ENCODE peak calls at places on chromosomes 16 and 17, in nine cellular contexts. C is bronchial epithelial cell; W is HepG2; E is pancreas; X is fibroblast of mammary gland; D is CD8-positive, alpha-beta memory T cell; S is IMR-90; U is skeletal muscle cell; O is activated gamma-delta T cell treated with Interleukin-2 at 50 U/mL for 16 hours. N is an unnamed sample.

GRCh38 chr17:73281926-73282325 is 20.2 kb upstream of the CPSF4L start:
- DNase-seq in C (no peak), W (no peak), E (no peak), X (no peak), D (no peak), S (no peak), U (no peak), O (no peak), N (no peak)

GRCh38 chr16:71474864-71475263 is 12.8 kb upstream of the ZNF23 start:
- DNase-seq in C (peak), W (no peak), E (no peak), X (peak), D (no peak), S (peak), U (peak), O (no peak), N (no peak)

GRCh38 chr16:81547194-81547918 is 102.7 kb downstream of the CMIP start:
- DNase-seq in C (no peak), W (no peak), E (no peak), X (no peak), D (no peak), S (no peak), U (no peak), O (no peak), N (no peak)

GRCh38 chr16:56108724-56109123 is 82.6 kb upstream of the GNAO1 start:
- DNase-seq in C (no peak), W (no peak), E (no peak), X (no peak), D (no peak), S (no peak), U (no peak), O (no peak), N (no peak)

GRCh38 chr17:77404812-77405581 is 264.2 kb downstream of the SEC14L1 start:
- DNase-seq in C (peak), W (no peak), E (no peak), X (peak), D (peak), S (peak), U (no peak), O (peak), N (peak)

GRCh38 chr17:80222376-80223141 is 2.3 kb downstream of the SLC26A11 start:
- DNase-seq in C (no peak), W (no peak), E (no peak), X (no peak), D (no peak), S (no peak), U (no peak), O (no peak), N (no peak)

GRCh38 chr16:22189473-22190168 is 16.5 kb upstream of the EEF2K start:
- DNase-seq in C (peak), W (no peak), E (peak), X (peak), D (peak), S (peak), U (no peak), O (peak), N (no peak)

GRCh38 chr17:28916302-28916934 is 13.5 kb upstream of the DHRS13 start:
- DNase-seq in C (peak), W (peak), E (no peak), X (peak), D (no peak), S (peak), U (no peak), O (peak), N (peak)

GRCh38 chr16:27725271-27726010 is 175.5 kb downstream of the KATNIP start:
- DNase-seq in C (no peak), W (no peak), E (no peak), X (no peak), D (no peak), S (no peak), U (no peak), O (no peak), N (no peak)

GRCh38 chr16:84481051-84481735 is 23.3 kb downstream of the MEAK7 start:
- DNase-seq in C (no peak), W (no peak), E (peak), X (no peak), D (no peak), S (no peak), U (no peak), O (no peak), N (no peak)

GRCh38 chr17:17129466-17129865 is 76.7 kb downstream of the PLD6 start:
- DNase-seq in C (peak), W (no peak), E (no peak), X (no peak), D (no peak), S (no peak), U (no peak), O (no peak), N (no peak)

GRCh38 chr16:50316848-50317630 is 50.7 kb downstream of the ADCY7 start:
- DNase-seq in C (no peak), W (no peak), E (no peak), X (no peak), D (no peak), S (no peak), U (no peak), O (no peak), N (no peak)

GRCh38 chr17:10295728-10296343 is 77.0 kb downstream of the MYH13 start:
- DNase-seq in C (peak), W (peak), E (no peak), X (peak), D (no peak), S (peak), U (no peak), O (peak), N (peak)

GRCh38 chr16:75064403-75065148 is 52.0 kb downstream of the LDHD start:
- DNase-seq in C (peak), W (peak), E (no peak), X (no peak), D (no peak), S (peak), U (no peak), O (no peak), N (no peak)

GRCh38 chr16:54015147-54015546 is 271.4 kb downstream of the IRX3 start:
- DNase-seq in C (peak), W (no peak), E (no peak), X (no peak), D (no peak), S (no peak), U (no peak), O (no peak), N (no peak)

GRCh38 chr17:57948555-57949420 is 6.4 kb downstream of the CUEDC1 start:
- DNase-seq in C (peak), W (no peak), E (no peak), X (peak), D (no peak), S (peak), U (peak), O (no peak), N (peak)

GRCh38 chr16:81488687-81489411 is 44.2 kb downstream of the CMIP start:
- DNase-seq in C (no peak), W (no peak), E (no peak), X (no peak), D (no peak), S (no peak), U (no peak), O (no peak), N (no peak)

GRCh38 chr17:75822119-75822799 is 21.9 kb downstream of the UNC13D start:
- DNase-seq in C (no peak), W (no peak), E (peak), X (no peak), D (no peak), S (no peak), U (no peak), O (peak), N (no peak)

N was measured in immature natural killer cell.